ENCODE peak calls at places on chromosomes 1 and 21, in nine cellular contexts. Y, N, P, G, I, K, B, S and A are unnamed samples.

GRCh38 chr1:24149854-24150227 is 6.9 kb upstream of the IL22RA1 start:
- DNase-seq in Y (peak), N (no peak), P (no peak), G (no peak), I (peak), K (peak), B (no peak), S (peak), A (no peak)

GRCh38 chr1:246492611-246493245 is 14.4 kb downstream of the SMYD3 start:
- DNase-seq in Y (peak), N (no peak), P (no peak), G (peak), I (peak), K (no peak), B (peak), S (peak), A (no peak)

GRCh38 chr1:157287462-157287861 is 149.3 kb upstream of the ETV3 start:
- DNase-seq in Y (no peak), N (no peak), P (no peak), G (no peak), I (no peak), K (no peak), B (no peak), S (no peak), A (no peak)

GRCh38 chr1:193366764-193367507 is 180.5 kb upstream of the B3GALT2 start:
- DNase-seq in Y (no peak), N (no peak), P (no peak), G (no peak), I (no peak), K (no peak), B (no peak), S (peak), A (no peak)

GRCh38 chr1:26156285-26157038 is 2.4 kb upstream of the FAM110D start:
- DNase-seq in Y (no peak), N (peak), P (no peak), G (no peak), I (no peak), K (no peak), B (no peak), S (no peak), A (no peak)

GRCh38 chr1:178575611-178576331 is 62.9 kb downstream of the TEX35 start:
- DNase-seq in Y (no peak), N (no peak), P (no peak), G (peak), I (no peak), K (no peak), B (no peak), S (peak), A (no peak)

GRCh38 chr1:68147534-68147933 is 84.8 kb downstream of the WLS start:
- DNase-seq in Y (no peak), N (no peak), P (no peak), G (no peak), I (no peak), K (no peak), B (no peak), S (no peak), A (no peak)

GRCh38 chr21:19198801-19199200 is 795.2 kb upstream of the TMPRSS15 start:
- DNase-seq in Y (no peak), N (no peak), P (no peak), G (no peak), I (no peak), K (no peak), B (no peak), S (no peak), A (no peak)

GRCh38 chr1:188584119-188584518 is 1755.4 kb downstream of the PLA2G4A start:
- DNase-seq in Y (no peak), N (no peak), P (no peak), G (no peak), I (no peak), K (no peak), B (no peak), S (no peak), A (no peak)

GRCh38 chr21:36699546-36700294 is 805 bp downstream of the SIM2 start:
- DNase-seq in Y (no peak), N (no peak), P (no peak), G (no peak), I (no peak), K (no peak), B (no peak), S (no peak), A (no peak)

GRCh38 chr1:232587141-232588008 is 42.6 kb downstream of the SIPA1L2 start:
- DNase-seq in Y (peak), N (no peak), P (no peak), G (no peak), I (no peak), K (no peak), B (no peak), S (no peak), A (no peak)

GRCh38 chr1:235986869-235987268 is 78.0 kb downstream of the NID1 start:
- DNase-seq in Y (no peak), N (no peak), P (no peak), G (no peak), I (no peak), K (no peak), B (no peak), S (no peak), A (no peak)